ENCODE peak calls at places on chromosome 21, in ten cellular contexts. I is esophagus muscularis mucosa, B is AG04449, J is hepatocyte, Y is AG09309, P is MM.1S, Z is GM10248, X is AG10803, L is suprapubic skin, V is foreskin fibroblast. K is an unnamed sample.

GRCh38 chr21:45747802-45748445 is 104.4 kb downstream of the PCBP3 start:
- DNase-seq in V (peak), I (peak), L (no peak), Y (peak), Z (no peak), J (peak), X (peak), P (no peak), B (no peak), K (peak)

GRCh38 chr21:38533887-38534286 is 35.6 kb upstream of the ERG start:
- DNase-seq in P (no peak), Y (no peak), V (no peak), B (no peak), J (no peak), Z (no peak), I (no peak), L (no peak), X (no peak), K (no peak)

GRCh38 chr21:46457801-46458314 is 833 bp upstream of the DIP2A start:
- DNase-seq in P (peak), X (peak), Y (no peak), Z (peak), I (no peak), L (no peak), V (peak), B (no peak), J (peak), K (no peak)

GRCh38 chr21:35026617-35027557 is 22.2 kb downstream of the RUNX1 start:
- DNase-seq in Y (no peak), V (peak), Z (peak), B (no peak), P (peak), X (peak), L (peak), J (peak), I (no peak), K (no peak)

GRCh38 chr21:46371204-46372013 is 47.5 kb downstream of the PCNT start:
- DNase-seq in X (no peak), I (no peak), Z (no peak), Y (no peak), L (no peak), J (no peak), V (no peak), P (no peak), B (no peak), K (no peak)

GRCh38 chr21:38863291-38863690 is 57.6 kb downstream of the ETS2 start:
- DNase-seq in X (no peak), B (no peak), J (no peak), V (no peak), I (peak), Z (no peak), P (no peak), Y (no peak), L (no peak), K (no peak)

GRCh38 chr21:25903599-25903998 is 168.8 kb downstream of the GABPA start:
- DNase-seq in P (no peak), X (no peak), Y (no peak), J (no peak), Z (no peak), V (no peak), L (no peak), B (no peak), I (no peak), K (no peak)

GRCh38 chr21:34344584-34344983 is 19.2 kb upstream of the KCNE2 start:
- DNase-seq in L (peak), Z (no peak), B (no peak), Y (no peak), I (no peak), P (no peak), V (peak), X (no peak), J (no peak), K (no peak)

GRCh38 chr21:16842716-16843115 is 670.1 kb upstream of the CXADR start:
- DNase-seq in L (no peak), X (peak), J (no peak), I (no peak), V (peak), Y (no peak), B (no peak), Z (no peak), P (no peak), K (no peak)

GRCh38 chr21:26909972-26910371 is 56.9 kb downstream of the ADAMTS5 start:
- DNase-seq in P (no peak), B (no peak), Z (no peak), L (no peak), I (no peak), X (no peak), Y (no peak), J (peak), V (peak), K (no peak)

GRCh38 chr21:15063821-15064575 is 802 bp downstream of the NRIP1 start:
- DNase-seq in Z (no peak), Y (no peak), P (peak), V (peak), I (no peak), L (peak), J (peak), X (peak), B (no peak), K (no peak)

GRCh38 chr21:15468368-15468767 is 261.4 kb upstream of the USP25 start:
- DNase-seq in B (no peak), Y (no peak), J (no peak), X (no peak), Z (no peak), L (no peak), V (peak), I (no peak), P (no peak), K (no peak)

GRCh38 chr21:10464975-10465374 is 56.4 kb upstream of the TPTE start:
- DNase-seq in X (no peak), I (no peak), V (no peak), J (no peak), B (no peak), Y (no peak), L (no peak), Z (no peak), P (no peak), K (no peak)

GRCh38 chr21:14718957-14719356 is 172.8 kb upstream of the SAMSN1 start:
- DNase-seq in X (no peak), Z (no peak), J (no peak), L (no peak), Y (no peak), V (no peak), B (no peak), I (no peak), P (no peak), K (no peak)

GRCh38 chr21:42513985-42514882 is 582 bp downstream of the SLC37A1 start:
- DNase-seq in V (peak), Y (no peak), Z (peak), L (peak), I (no peak), B (no peak), J (peak), X (no peak), P (no peak), K (no peak)

GRCh38 chr21:35226960-35227741 is 178.0 kb upstream of the RUNX1 start:
- DNase-seq in I (no peak), V (no peak), Z (no peak), J (no peak), B (no peak), Y (no peak), L (no peak), P (peak), X (no peak), K (no peak)

GRCh38 chr21:15401331-15401730 is 328.5 kb upstream of the USP25 start:
- DNase-seq in B (no peak), P (no peak), X (no peak), Z (no peak), J (no peak), V (no peak), Y (no peak), I (no peak), L (no peak), K (no peak)

GRCh38 chr21:16535100-16535418 is 805.3 kb downstream of the USP25 start:
- DNase-seq in I (peak), L (peak), P (no peak), Z (no peak), Y (peak), X (peak), J (no peak), B (no peak), V (peak), K (peak)

GRCh38 chr21:32742470-32742869 is 14.7 kb upstream of the SYNJ1 start:
- DNase-seq in Y (no peak), I (no peak), Z (no peak), P (peak), J (peak), L (no peak), B (no peak), X (no peak), V (no peak), K (no peak)

GRCh38 chr21:35037384-35038105 is 11.6 kb downstream of the RUNX1 start:
- DNase-seq in B (no peak), J (no peak), P (no peak), I (no peak), Y (no peak), Z (no peak), V (no peak), X (no peak), L (no peak), K (no peak)

GRCh38 chr21:38244885-38245869 is 11.6 kb upstream of the KCNJ15 start:
- DNase-seq in P (peak), I (no peak), X (peak), Z (peak), B (peak), Y (peak), J (no peak), L (no peak), V (peak), K (peak)

GRCh38 chr21:43312751-43313169 is 114.2 kb downstream of the SIK1 start:
- DNase-seq in V (no peak), P (peak), Z (peak), B (no peak), J (peak), Y (no peak), X (no peak), L (no peak), I (no peak), K (no peak)

GRCh38 chr21:19321688-19322087 is 918.1 kb upstream of the TMPRSS15 start:
- DNase-seq in Z (no peak), P (no peak), V (no peak), Y (no peak), I (no peak), J (peak), L (no peak), X (no peak), B (no peak), K (no peak)

GRCh38 chr21:37848721-37849490 is 67.4 kb downstream of the KCNJ6 start:
- DNase-seq in Z (no peak), Y (no peak), J (no peak), X (peak), P (no peak), L (no peak), I (no peak), B (no peak), V (peak), K (no peak)

GRCh38 chr21:43369124-43369523 is 57.8 kb downstream of the SIK1 start:
- DNase-seq in B (no peak), X (peak), P (no peak), Y (no peak), J (peak), V (peak), I (no peak), Z (peak), L (no peak), K (no peak)

GRCh38 chr21:14736162-14736561 is 190.0 kb upstream of the SAMSN1 start:
- DNase-seq in I (no peak), X (no peak), Z (peak), P (peak), B (no peak), Y (no peak), V (no peak), L (no peak), J (no peak), K (no peak)

GRCh38 chr21:41360072-41360821 is 1.6 kb upstream of the MX2 start:
- DNase-seq in X (peak), I (no peak), V (peak), J (no peak), P (no peak), L (no peak), Z (no peak), Y (no peak), B (no peak), K (no peak)
- TF ChIP-seq CTCF in X (no peak), I (no peak), V (no peak), J (no peak), P (no peak), L (no peak), Z (no peak), Y (no peak), B (no peak), K (peak)

GRCh38 chr21:31509108-31510017 is 150.1 kb upstream of the SOD1 start:
- DNase-seq in V (no peak), B (no peak), Z (peak), P (no peak), Y (no peak), L (no peak), I (no peak), X (no peak), J (peak), K (no peak)
- TF ChIP-seq CTCF in V (no peak), B (no peak), Z (peak), P (peak), Y (no peak), L (peak), I (no peak), X (no peak), J (peak), K (no peak)

GRCh38 chr21:44667612-44668011 is 885 bp upstream of the KRTAP12-2 start:
- DNase-seq in Y (no peak), V (no peak), P (no peak), L (no peak), X (no peak), B (no peak), J (no peak), Z (no peak), I (no peak), K (no peak)

GRCh38 chr21:44666401-44667320 is at the start of gene KRTAP12-2:
- DNase-seq in B (no peak), Z (no peak), L (no peak), Y (no peak), X (no peak), I (no peak), J (no peak), V (no peak), P (no peak), K (no peak)

GRCh38 chr21:44658913-44659595 is 1.3 kb downstream of the KRTAP12-3 start:
- DNase-seq in J (no peak), I (no peak), V (no peak), L (no peak), P (no peak), X (no peak), Y (no peak), Z (no peak), B (no peak), K (no peak)

DNA sequence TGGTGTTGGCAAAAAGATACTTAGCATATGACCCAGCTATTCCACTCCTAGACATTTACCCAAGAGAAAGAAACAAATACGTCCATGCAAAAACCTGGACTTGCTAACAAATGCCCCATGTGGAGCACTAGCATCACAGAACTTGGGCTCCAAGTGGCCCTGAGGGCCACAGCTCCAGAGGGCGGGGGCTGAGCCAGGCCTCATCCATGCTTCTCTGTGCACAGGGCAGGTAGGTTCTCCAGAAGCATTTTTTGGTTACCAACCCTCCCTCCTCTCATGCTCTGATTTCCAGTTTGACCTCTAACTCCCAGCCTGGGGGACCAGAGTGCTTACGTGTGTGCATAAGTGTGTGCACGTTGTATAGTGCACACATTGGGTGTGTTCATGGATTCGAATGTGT is 2.0 kb downstream of the KRTAP12-2 start:
- DNase-seq in X (no peak), B (no peak), J (no peak), P (no peak), V (no peak), Y (no peak), I (no peak), L (no peak), Z (no peak), K (no peak)
- TF ChIP-seq CTCF in X (no peak), B (no peak), J (no peak), P (no peak), V (no peak), Y (no peak), I (no peak), L (no peak), Z (no peak), K (no peak)

GRCh38 chr21:36422279-36423098 is 37.3 kb downstream of the CHAF1B start:
- DNase-seq in I (no peak), Z (peak), X (peak), V (peak), L (no peak), B (peak), P (peak), J (peak), Y (no peak), K (no peak)
- TF ChIP-seq CTCF in I (peak), Z (peak), X (peak), V (peak), L (no peak), B (peak), P (peak), J (peak), Y (peak), K (peak)